ENCODE peak calls at places on chromosome 20, in eight cellular contexts. One of them, this sample, is unnamed.

GRCh38 chr20:57030611-57031600 is 235.5 kb downstream of the BMP7 start:
- DNase-seq in CD8-positive, alpha-beta memory T cell: no peak
- DNase-seq in T-helper 2 cell: no peak
- DNase-seq in activated naive CD8-positive, alpha-beta T cell treated with anti-CD3 and anti-CD28 coated beads, Interleukin-2, amount 50 U/mL, for 24 hours: no peak
- DNase-seq in right atrium auricular region: no peak
- DNase-seq in activated CD4-positive, alpha-beta T cell treated with anti-CD3 and anti-CD28 coated beads, Interleukin-2, amount 50 U/mL, for 24 hours: no peak
- DNase-seq in foreskin fibroblast: peak
- DNase-seq in heart right ventricle: no peak
- DNase-seq in this sample: no peak

GRCh38 chr20:845226-845868 is 11.8 kb downstream of the FAM110A start:
- DNase-seq in CD8-positive, alpha-beta memory T cell: peak
- DNase-seq in T-helper 2 cell: no peak
- DNase-seq in activated naive CD8-positive, alpha-beta T cell treated with anti-CD3 and anti-CD28 coated beads, Interleukin-2, amount 50 U/mL, for 24 hours: no peak
- DNase-seq in right atrium auricular region: no peak
- DNase-seq in activated CD4-positive, alpha-beta T cell treated with anti-CD3 and anti-CD28 coated beads, Interleukin-2, amount 50 U/mL, for 24 hours: no peak
- DNase-seq in foreskin fibroblast: no peak
- DNase-seq in heart right ventricle: peak
- DNase-seq in this sample: no peak

GRCh38 chr20:50303573-50304500 is 113.2 kb downstream of the CEBPB start:
- DNase-seq in CD8-positive, alpha-beta memory T cell: peak
- DNase-seq in T-helper 2 cell: no peak
- DNase-seq in activated naive CD8-positive, alpha-beta T cell treated with anti-CD3 and anti-CD28 coated beads, Interleukin-2, amount 50 U/mL, for 24 hours: no peak
- DNase-seq in right atrium auricular region: peak
- DNase-seq in activated CD4-positive, alpha-beta T cell treated with anti-CD3 and anti-CD28 coated beads, Interleukin-2, amount 50 U/mL, for 24 hours: no peak
- DNase-seq in foreskin fibroblast: peak
- DNase-seq in heart right ventricle: peak
- DNase-seq in this sample: no peak

GRCh38 chr20:34268851-34269668 is 27.8 kb downstream of the ASIP start:
- DNase-seq in CD8-positive, alpha-beta memory T cell: no peak
- DNase-seq in T-helper 2 cell: no peak
- DNase-seq in activated naive CD8-positive, alpha-beta T cell treated with anti-CD3 and anti-CD28 coated beads, Interleukin-2, amount 50 U/mL, for 24 hours: peak
- DNase-seq in right atrium auricular region: no peak
- DNase-seq in activated CD4-positive, alpha-beta T cell treated with anti-CD3 and anti-CD28 coated beads, Interleukin-2, amount 50 U/mL, for 24 hours: no peak
- DNase-seq in foreskin fibroblast: no peak
- DNase-seq in heart right ventricle: peak
- DNase-seq in this sample: no peak

GRCh38 chr20:4227085-4227821 is 211.9 kb upstream of the RNF24 start:
- DNase-seq in CD8-positive, alpha-beta memory T cell: no peak
- DNase-seq in T-helper 2 cell: no peak
- DNase-seq in activated naive CD8-positive, alpha-beta T cell treated with anti-CD3 and anti-CD28 coated beads, Interleukin-2, amount 50 U/mL, for 24 hours: no peak
- DNase-seq in right atrium auricular region: no peak
- DNase-seq in activated CD4-positive, alpha-beta T cell treated with anti-CD3 and anti-CD28 coated beads, Interleukin-2, amount 50 U/mL, for 24 hours: no peak
- DNase-seq in foreskin fibroblast: peak
- DNase-seq in heart right ventricle: no peak
- DNase-seq in this sample: no peak

GRCh38 chr20:19257201-19257600 is 44.8 kb downstream of the SLC24A3 start:
- DNase-seq in CD8-positive, alpha-beta memory T cell: no peak
- DNase-seq in T-helper 2 cell: no peak
- DNase-seq in activated naive CD8-positive, alpha-beta T cell treated with anti-CD3 and anti-CD28 coated beads, Interleukin-2, amount 50 U/mL, for 24 hours: no peak
- DNase-seq in right atrium auricular region: no peak
- DNase-seq in activated CD4-positive, alpha-beta T cell treated with anti-CD3 and anti-CD28 coated beads, Interleukin-2, amount 50 U/mL, for 24 hours: no peak
- DNase-seq in foreskin fibroblast: no peak
- DNase-seq in heart right ventricle: no peak
- DNase-seq in this sample: no peak

GRCh38 chr20:19943021-19943659 is 74.0 kb upstream of the NAA20 start:
- DNase-seq in CD8-positive, alpha-beta memory T cell: no peak
- DNase-seq in T-helper 2 cell: no peak
- DNase-seq in activated naive CD8-positive, alpha-beta T cell treated with anti-CD3 and anti-CD28 coated beads, Interleukin-2, amount 50 U/mL, for 24 hours: no peak
- DNase-seq in right atrium auricular region: no peak
- DNase-seq in activated CD4-positive, alpha-beta T cell treated with anti-CD3 and anti-CD28 coated beads, Interleukin-2, amount 50 U/mL, for 24 hours: no peak
- DNase-seq in foreskin fibroblast: no peak
- DNase-seq in heart right ventricle: no peak
- DNase-seq in this sample: no peak

GRCh38 chr20:43040427-43040826 is 149.3 kb downstream of the PTPRT start:
- DNase-seq in CD8-positive, alpha-beta memory T cell: no peak
- DNase-seq in T-helper 2 cell: no peak
- DNase-seq in activated naive CD8-positive, alpha-beta T cell treated with anti-CD3 and anti-CD28 coated beads, Interleukin-2, amount 50 U/mL, for 24 hours: no peak
- DNase-seq in right atrium auricular region: no peak
- DNase-seq in activated CD4-positive, alpha-beta T cell treated with anti-CD3 and anti-CD28 coated beads, Interleukin-2, amount 50 U/mL, for 24 hours: no peak
- DNase-seq in foreskin fibroblast: no peak
- DNase-seq in heart right ventricle: no peak
- DNase-seq in this sample: no peak

GRCh38 chr20:49480236-49480635 is 2.2 kb downstream of the KCNB1 start:
- DNase-seq in CD8-positive, alpha-beta memory T cell: no peak
- DNase-seq in T-helper 2 cell: no peak
- DNase-seq in activated naive CD8-positive, alpha-beta T cell treated with anti-CD3 and anti-CD28 coated beads, Interleukin-2, amount 50 U/mL, for 24 hours: no peak
- DNase-seq in right atrium auricular region: no peak
- DNase-seq in activated CD4-positive, alpha-beta T cell treated with anti-CD3 and anti-CD28 coated beads, Interleukin-2, amount 50 U/mL, for 24 hours: no peak
- DNase-seq in foreskin fibroblast: no peak
- DNase-seq in heart right ventricle: no peak
- DNase-seq in this sample: no peak

GRCh38 chr20:58690351-58690750 is 2.2 kb upstream of the NPEPL1 start:
- DNase-seq in CD8-positive, alpha-beta memory T cell: no peak
- DNase-seq in T-helper 2 cell: no peak
- DNase-seq in activated naive CD8-positive, alpha-beta T cell treated with anti-CD3 and anti-CD28 coated beads, Interleukin-2, amount 50 U/mL, for 24 hours: no peak
- DNase-seq in right atrium auricular region: no peak
- DNase-seq in activated CD4-positive, alpha-beta T cell treated with anti-CD3 and anti-CD28 coated beads, Interleukin-2, amount 50 U/mL, for 24 hours: no peak
- DNase-seq in foreskin fibroblast: no peak
- DNase-seq in heart right ventricle: no peak
- DNase-seq in this sample: no peak

GRCh38 chr20:36243726-36244125 is 7.4 kb downstream of the AAR2 start:
- DNase-seq in CD8-positive, alpha-beta memory T cell: no peak
- DNase-seq in T-helper 2 cell: no peak
- DNase-seq in activated naive CD8-positive, alpha-beta T cell treated with anti-CD3 and anti-CD28 coated beads, Interleukin-2, amount 50 U/mL, for 24 hours: no peak
- DNase-seq in right atrium auricular region: no peak
- DNase-seq in activated CD4-positive, alpha-beta T cell treated with anti-CD3 and anti-CD28 coated beads, Interleukin-2, amount 50 U/mL, for 24 hours: no peak
- DNase-seq in foreskin fibroblast: no peak
- DNase-seq in heart right ventricle: no peak
- DNase-seq in this sample: no peak

GRCh38 chr20:59144179-59144830 is 19.3 kb upstream of the ZNF831 start:
- DNase-seq in CD8-positive, alpha-beta memory T cell: peak
- DNase-seq in T-helper 2 cell: no peak
- DNase-seq in activated naive CD8-positive, alpha-beta T cell treated with anti-CD3 and anti-CD28 coated beads, Interleukin-2, amount 50 U/mL, for 24 hours: peak
- DNase-seq in right atrium auricular region: no peak
- DNase-seq in activated CD4-positive, alpha-beta T cell treated with anti-CD3 and anti-CD28 coated beads, Interleukin-2, amount 50 U/mL, for 24 hours: peak
- DNase-seq in foreskin fibroblast: no peak
- DNase-seq in heart right ventricle: no peak
- DNase-seq in this sample: no peak

GRCh38 chr20:38551056-38551626 is 29.9 kb upstream of the ADIG start:
- DNase-seq in CD8-positive, alpha-beta memory T cell: no peak
- DNase-seq in T-helper 2 cell: no peak
- DNase-seq in activated naive CD8-positive, alpha-beta T cell treated with anti-CD3 and anti-CD28 coated beads, Interleukin-2, amount 50 U/mL, for 24 hours: no peak
- DNase-seq in right atrium auricular region: no peak
- DNase-seq in activated CD4-positive, alpha-beta T cell treated with anti-CD3 and anti-CD28 coated beads, Interleukin-2, amount 50 U/mL, for 24 hours: no peak
- DNase-seq in foreskin fibroblast: no peak
- DNase-seq in heart right ventricle: no peak
- DNase-seq in this sample: no peak

GRCh38 chr20:35561268-35561667 is 19.4 kb downstream of the ERGIC3 start:
- DNase-seq in CD8-positive, alpha-beta memory T cell: no peak
- DNase-seq in T-helper 2 cell: no peak
- DNase-seq in activated naive CD8-positive, alpha-beta T cell treated with anti-CD3 and anti-CD28 coated beads, Interleukin-2, amount 50 U/mL, for 24 hours: no peak
- DNase-seq in right atrium auricular region: no peak
- DNase-seq in activated CD4-positive, alpha-beta T cell treated with anti-CD3 and anti-CD28 coated beads, Interleukin-2, amount 50 U/mL, for 24 hours: no peak
- DNase-seq in foreskin fibroblast: peak
- DNase-seq in heart right ventricle: no peak
- DNase-seq in this sample: peak

GRCh38 chr20:17304785-17305184 is 77.9 kb downstream of the PCSK2 start:
- DNase-seq in CD8-positive, alpha-beta memory T cell: no peak
- DNase-seq in T-helper 2 cell: no peak
- DNase-seq in activated naive CD8-positive, alpha-beta T cell treated with anti-CD3 and anti-CD28 coated beads, Interleukin-2, amount 50 U/mL, for 24 hours: no peak
- DNase-seq in right atrium auricular region: no peak
- DNase-seq in activated CD4-positive, alpha-beta T cell treated with anti-CD3 and anti-CD28 coated beads, Interleukin-2, amount 50 U/mL, for 24 hours: no peak
- DNase-seq in foreskin fibroblast: no peak
- DNase-seq in heart right ventricle: no peak
- DNase-seq in this sample: no peak

GRCh38 chr20:24951536-24952047 is 2.5 kb downstream of the CST7 start:
- DNase-seq in CD8-positive, alpha-beta memory T cell: no peak
- DNase-seq in T-helper 2 cell: no peak
- DNase-seq in activated naive CD8-positive, alpha-beta T cell treated with anti-CD3 and anti-CD28 coated beads, Interleukin-2, amount 50 U/mL, for 24 hours: no peak
- DNase-seq in right atrium auricular region: no peak
- DNase-seq in activated CD4-positive, alpha-beta T cell treated with anti-CD3 and anti-CD28 coated beads, Interleukin-2, amount 50 U/mL, for 24 hours: no peak
- DNase-seq in foreskin fibroblast: no peak
- DNase-seq in heart right ventricle: no peak
- DNase-seq in this sample: no peak

GRCh38 chr20:30985386-30985785 is 272.1 kb upstream of the DEFB115 start:
- DNase-seq in CD8-positive, alpha-beta memory T cell: no peak
- DNase-seq in T-helper 2 cell: no peak
- DNase-seq in activated naive CD8-positive, alpha-beta T cell treated with anti-CD3 and anti-CD28 coated beads, Interleukin-2, amount 50 U/mL, for 24 hours: no peak
- DNase-seq in right atrium auricular region: no peak
- DNase-seq in activated CD4-positive, alpha-beta T cell treated with anti-CD3 and anti-CD28 coated beads, Interleukin-2, amount 50 U/mL, for 24 hours: no peak
- DNase-seq in foreskin fibroblast: no peak
- DNase-seq in heart right ventricle: no peak
- DNase-seq in this sample: no peak

GRCh38 chr20:50366270-50367103 is 143.7 kb upstream of the PTPN1 start:
- DNase-seq in CD8-positive, alpha-beta memory T cell: no peak
- DNase-seq in T-helper 2 cell: no peak
- DNase-seq in activated naive CD8-positive, alpha-beta T cell treated with anti-CD3 and anti-CD28 coated beads, Interleukin-2, amount 50 U/mL, for 24 hours: no peak
- DNase-seq in right atrium auricular region: peak
- DNase-seq in activated CD4-positive, alpha-beta T cell treated with anti-CD3 and anti-CD28 coated beads, Interleukin-2, amount 50 U/mL, for 24 hours: no peak
- DNase-seq in foreskin fibroblast: peak
- DNase-seq in heart right ventricle: peak
- DNase-seq in this sample: no peak

GRCh38 chr20:4666001-4666470 is 55.7 kb upstream of the PRND start:
- DNase-seq in CD8-positive, alpha-beta memory T cell: peak
- DNase-seq in T-helper 2 cell: no peak
- DNase-seq in activated naive CD8-positive, alpha-beta T cell treated with anti-CD3 and anti-CD28 coated beads, Interleukin-2, amount 50 U/mL, for 24 hours: peak
- DNase-seq in right atrium auricular region: no peak
- DNase-seq in activated CD4-positive, alpha-beta T cell treated with anti-CD3 and anti-CD28 coated beads, Interleukin-2, amount 50 U/mL, for 24 hours: peak
- DNase-seq in foreskin fibroblast: peak
- DNase-seq in heart right ventricle: no peak
- DNase-seq in this sample: peak

GRCh38 chr20:25253606-25254275 is 5.9 kb downstream of the PYGB start:
- DNase-seq in CD8-positive, alpha-beta memory T cell: no peak
- DNase-seq in T-helper 2 cell: no peak
- DNase-seq in activated naive CD8-positive, alpha-beta T cell treated with anti-CD3 and anti-CD28 coated beads, Interleukin-2, amount 50 U/mL, for 24 hours: no peak
- DNase-seq in right atrium auricular region: no peak
- DNase-seq in activated CD4-positive, alpha-beta T cell treated with anti-CD3 and anti-CD28 coated beads, Interleukin-2, amount 50 U/mL, for 24 hours: no peak
- DNase-seq in foreskin fibroblast: no peak
- DNase-seq in heart right ventricle: no peak
- DNase-seq in this sample: no peak

GRCh38 chr20:21557246-21557982 is 43.5 kb upstream of the NKX2-2 start:
- DNase-seq in CD8-positive, alpha-beta memory T cell: peak
- DNase-seq in T-helper 2 cell: no peak
- DNase-seq in activated naive CD8-positive, alpha-beta T cell treated with anti-CD3 and anti-CD28 coated beads, Interleukin-2, amount 50 U/mL, for 24 hours: no peak
- DNase-seq in right atrium auricular region: no peak
- DNase-seq in activated CD4-positive, alpha-beta T cell treated with anti-CD3 and anti-CD28 coated beads, Interleukin-2, amount 50 U/mL, for 24 hours: no peak
- DNase-seq in foreskin fibroblast: no peak
- DNase-seq in heart right ventricle: no peak
- DNase-seq in this sample: no peak

GRCh38 chr20:57211949-57212889 is 54.2 kb downstream of the BMP7 start:
- DNase-seq in CD8-positive, alpha-beta memory T cell: no peak
- DNase-seq in T-helper 2 cell: no peak
- DNase-seq in activated naive CD8-positive, alpha-beta T cell treated with anti-CD3 and anti-CD28 coated beads, Interleukin-2, amount 50 U/mL, for 24 hours: no peak
- DNase-seq in right atrium auricular region: peak
- DNase-seq in activated CD4-positive, alpha-beta T cell treated with anti-CD3 and anti-CD28 coated beads, Interleukin-2, amount 50 U/mL, for 24 hours: no peak
- DNase-seq in foreskin fibroblast: no peak
- DNase-seq in heart right ventricle: peak
- DNase-seq in this sample: no peak

GRCh38 chr20:49420811-49421295 is 61.6 kb downstream of the KCNB1 start:
- DNase-seq in CD8-positive, alpha-beta memory T cell: no peak
- DNase-seq in T-helper 2 cell: no peak
- DNase-seq in activated naive CD8-positive, alpha-beta T cell treated with anti-CD3 and anti-CD28 coated beads, Interleukin-2, amount 50 U/mL, for 24 hours: no peak
- DNase-seq in right atrium auricular region: no peak
- DNase-seq in activated CD4-positive, alpha-beta T cell treated with anti-CD3 and anti-CD28 coated beads, Interleukin-2, amount 50 U/mL, for 24 hours: no peak
- DNase-seq in foreskin fibroblast: no peak
- DNase-seq in heart right ventricle: no peak
- DNase-seq in this sample: no peak

This sample was measured in NK-92 treated with Interleukin-12 subunit alpha and Interleukin-12 subunit beta, amount 100 ng/mL, for 24 hours.